ENCODE peak calls at places on chromosomes 1 and 21, in eight cellular contexts. E, D, X, J, W, V, S and N are unnamed samples.

GRCh38 chr1:91805343-91805801 is 80.6 kb downstream of the TGFBR3 start:
- DNase-seq in D (no peak), S (no peak), X (no peak), J (no peak), W (no peak), E (no peak), V (no peak), N (no peak)

GRCh38 chr1:231359113-231359512 is 21.0 kb downstream of the SPRTN start:
- DNase-seq in V (peak; percentile 22), X (no peak), E (peak; percentile 68), S (no peak), W (no peak), D (peak; percentile 88), J (no peak), N (no peak)

GRCh38 chr1:6489799-6490180 is 1.7 kb downstream of the PLEKHG5 start:
- DNase-seq in J (peak; percentile 44), W (peak; percentile 72), X (peak; percentile 91), D (peak; percentile 92), E (peak; percentile 77), S (peak; percentile 81), V (peak; percentile 25), N (no peak)

GRCh38 chr1:227662933-227663332 is 72.2 kb downstream of the JMJD4 start:
- DNase-seq in J (no peak), W (no peak), V (no peak), X (no peak), D (no peak), E (no peak), S (no peak), N (no peak)

GRCh38 chr1:32954183-32954582 is 10.4 kb downstream of the RNF19B start:
- DNase-seq in D (no peak), J (no peak), X (no peak), V (peak; percentile 72), S (no peak), W (no peak), E (peak; percentile 96), N (no peak)

GRCh38 chr1:223081181-223081994 is 61.7 kb downstream of the TLR5 start:
- DNase-seq in E (peak; percentile 86), S (peak; percentile 77), X (peak; percentile 97), J (peak; percentile 66), V (peak; percentile 92), W (peak; percentile 50), D (peak; percentile 79), N (peak; percentile 56)

GRCh38 chr1:40161888-40162397 is 756 bp downstream of the RLF start:
- DNase-seq in X (no peak), E (no peak), W (no peak), V (no peak), J (no peak), D (peak; percentile 24), S (no peak), N (no peak)

GRCh38 chr1:156493154-156493631 is 7.4 kb downstream of the MEF2D start:
- DNase-seq in W (no peak), V (no peak), S (no peak), X (peak; percentile 80), D (no peak), J (no peak), E (no peak), N (no peak)

GRCh38 chr1:57137980-57138379 is 172.2 kb upstream of the C8B start:
- DNase-seq in J (no peak), D (no peak), S (no peak), E (no peak), X (no peak), V (no peak), W (no peak), N (no peak)

GRCh38 chr1:25944986-25945385 is 38.8 kb upstream of the STMN1 start:
- DNase-seq in S (no peak), D (no peak), W (no peak), E (peak; percentile 74), J (no peak), V (no peak), X (no peak), N (no peak)

GRCh38 chr1:11055676-11056075 is 4.1 kb downstream of the SRM start:
- DNase-seq in D (no peak), X (no peak), S (no peak), W (no peak), V (no peak), J (no peak), E (no peak), N (no peak)

GRCh38 chr21:17799414-17800164 is 19.6 kb downstream of the C21orf91 start:
- DNase-seq in D (no peak), V (no peak), J (no peak), S (no peak), X (no peak), W (no peak), E (no peak), N (no peak)

GRCh38 chr1:207393610-207394009 is 60.5 kb upstream of the CR2 start:
- DNase-seq in V (peak; percentile 97), E (peak; percentile 95), S (no peak), J (no peak), D (peak; percentile 45), X (no peak), W (no peak), N (no peak)

GRCh38 chr1:109239580-109240068 is 9.7 kb upstream of the CELSR2 start:
- DNase-seq in J (no peak), W (no peak), E (peak; percentile 76), S (no peak), X (peak; percentile 80), V (no peak), D (no peak), N (no peak)

GRCh38 chr1:242629396-242629795 is 104.9 kb upstream of the PLD5 start:
- DNase-seq in S (no peak), D (no peak), W (no peak), E (peak; percentile 72), J (no peak), X (no peak), V (peak; percentile 20), N (no peak)

GRCh38 chr1:210233495-210234253 is 1.1 kb downstream of the SERTAD4 start:
- DNase-seq in W (no peak), X (peak; percentile 80), S (peak; percentile 25), J (no peak), D (peak; percentile 54), V (peak; percentile 78), E (peak; percentile 64), N (no peak)

GRCh38 chr1:8121261-8122159 is 95.4 kb upstream of the ERRFI1 start:
- DNase-seq in S (no peak), J (no peak), D (peak; percentile 74), E (peak; percentile 72), V (peak; percentile 89), W (no peak), X (no peak), N (no peak)

GRCh38 chr1:33762099-33762830 is 101.6 kb upstream of the HMGB4 start:
- DNase-seq in S (no peak), X (no peak), W (no peak), V (no peak), J (no peak), E (no peak), D (peak; percentile 20), N (no peak)

GRCh38 chr1:39102537-39103320 is 76.6 kb downstream of the NDUFS5 start:
- DNase-seq in D (peak; percentile 73), J (peak; percentile 81), V (peak; percentile 73), W (no peak), S (no peak), X (peak; percentile 62), E (peak; percentile 70), N (no peak)

GRCh38 chr1:54301494-54301893 is 101.5 kb downstream of the MRPL37 start:
- DNase-seq in D (no peak), V (no peak), E (no peak), W (no peak), X (no peak), J (no peak), S (no peak), N (no peak)

GRCh38 chr1:36775716-36776115 is 258.6 kb downstream of the GRIK3 start:
- DNase-seq in V (no peak), X (no peak), J (no peak), S (no peak), W (no peak), D (no peak), E (no peak), N (no peak)

GRCh38 chr1:26083246-26083645 is 15.8 kb upstream of the TRIM63 start:
- DNase-seq in D (peak; percentile 53), J (no peak), W (no peak), V (peak; percentile 23), S (no peak), E (no peak), X (no peak), N (no peak)

GRCh38 chr1:78155121-78155520 is 109.4 kb downstream of the GIPC2 start:
- DNase-seq in X (no peak), D (no peak), W (no peak), J (no peak), E (no peak), S (no peak), V (no peak), N (no peak)

GRCh38 chr1:11957891-11958290 is 22.4 kb upstream of the MFN2 start:
- DNase-seq in S (no peak), W (no peak), J (no peak), X (no peak), D (no peak), V (no peak), E (no peak), N (no peak)

GRCh38 chr1:78520216-78520615 is 29.4 kb downstream of the PTGFR start:
- DNase-seq in J (no peak), S (no peak), W (no peak), V (no peak), X (no peak), D (no peak), E (no peak), N (no peak)

GRCh38 chr1:39405358-39405757 is 86.1 kb upstream of the BMP8A start:
- DNase-seq in J (no peak), D (peak; percentile 28), E (no peak), V (no peak), S (no peak), W (no peak), X (no peak), N (no peak)

GRCh38 chr1:43962324-43962723 is 7.5 kb upstream of the DPH2 start:
- DNase-seq in X (no peak), D (no peak), J (no peak), E (no peak), W (no peak), V (no peak), S (no peak), N (no peak)

GRCh38 chr1:24136956-24137539 is 5.9 kb downstream of the IL22RA1 start:
- DNase-seq in V (no peak), X (no peak), D (no peak), J (no peak), W (no peak), S (no peak), E (no peak), N (no peak)

GRCh38 chr1:199799116-199799515 is 228.4 kb upstream of the NR5A2 start:
- DNase-seq in X (no peak), E (no peak), J (no peak), W (no peak), S (no peak), D (no peak), V (no peak), N (no peak)

GRCh38 chr1:39164256-39164655 is 40.2 kb upstream of the MACF1 start:
- DNase-seq in J (no peak), V (no peak), D (no peak), E (no peak), S (no peak), W (no peak), X (no peak), N (no peak)

GRCh38 chr1:53944469-53945182 is 873 bp downstream of the IFT25 start:
- DNase-seq in J (no peak), X (no peak), E (no peak), W (no peak), D (no peak), S (no peak), V (no peak), N (no peak)

GRCh38 chr1:65467536-65467935 is 47.1 kb downstream of the LEPR start:
- DNase-seq in X (no peak), D (no peak), W (no peak), J (no peak), E (peak; percentile 86), S (no peak), V (no peak), N (no peak)